ENCODE peak calls at places on chromosomes 11 and 22, in six cellular contexts. One of them, this sample, is unnamed.

GRCh38 chr11:45383229-45383628 is 97.1 kb upstream of the SYT13 start:
- DNase-seq in transverse colon: no peak
- DNase-seq in lower leg skin: no peak
- DNase-seq in HFF-Myc: no peak
- DNase-seq in fibroblast of the aortic adventitia: peak; percentile 16
- DNase-seq in pancreas: no peak
- DNase-seq in this sample: peak; percentile 45

GRCh38 chr11:111120691-111121090 is 124.8 kb upstream of the POU2AF2 start:
- DNase-seq in transverse colon: no peak
- DNase-seq in lower leg skin: no peak
- DNase-seq in HFF-Myc: no peak
- DNase-seq in fibroblast of the aortic adventitia: no peak
- DNase-seq in pancreas: no peak
- DNase-seq in this sample: no peak

GRCh38 chr11:101915811-101916291 is 471 bp downstream of the ANGPTL5 start:
- DNase-seq in transverse colon: no peak
- DNase-seq in lower leg skin: no peak
- DNase-seq in HFF-Myc: no peak
- DNase-seq in fibroblast of the aortic adventitia: peak; percentile 49
- DNase-seq in pancreas: no peak
- DNase-seq in this sample: no peak

GRCh38 chr11:4092031-4092430 is 2.6 kb upstream of the RRM1 start:
- DNase-seq in transverse colon: no peak
- DNase-seq in lower leg skin: no peak
- DNase-seq in HFF-Myc: no peak
- DNase-seq in fibroblast of the aortic adventitia: no peak
- DNase-seq in pancreas: no peak
- DNase-seq in this sample: no peak

GRCh38 chr11:19253149-19253540 is 12.4 kb upstream of the E2F8 start:
- DNase-seq in transverse colon: peak; percentile 28
- DNase-seq in lower leg skin: no peak
- DNase-seq in HFF-Myc: no peak
- DNase-seq in fibroblast of the aortic adventitia: no peak
- DNase-seq in pancreas: no peak
- DNase-seq in this sample: no peak

GRCh38 chr11:24767411-24767810 is 270.6 kb downstream of the LUZP2 start:
- DNase-seq in transverse colon: no peak
- DNase-seq in lower leg skin: no peak
- DNase-seq in HFF-Myc: no peak
- DNase-seq in fibroblast of the aortic adventitia: no peak
- DNase-seq in pancreas: no peak
- DNase-seq in this sample: no peak

GRCh38 chr11:77085652-77086051 is 17.0 kb upstream of the OMP start:
- DNase-seq in transverse colon: peak; percentile 6
- DNase-seq in lower leg skin: no peak
- DNase-seq in HFF-Myc: no peak
- DNase-seq in fibroblast of the aortic adventitia: no peak
- DNase-seq in pancreas: peak; percentile 30
- DNase-seq in this sample: no peak

GRCh38 chr11:27471067-27471587 is 1.5 kb downstream of the LGR4 start:
- DNase-seq in transverse colon: peak; percentile 27
- DNase-seq in lower leg skin: no peak
- DNase-seq in HFF-Myc: no peak
- DNase-seq in fibroblast of the aortic adventitia: no peak
- DNase-seq in pancreas: no peak
- DNase-seq in this sample: no peak

GRCh38 chr11:12086271-12087074 is 23.9 kb upstream of the MICAL2 start:
- DNase-seq in transverse colon: peak; percentile 64
- DNase-seq in lower leg skin: peak; percentile 75
- DNase-seq in HFF-Myc: peak; percentile 92
- DNase-seq in fibroblast of the aortic adventitia: peak; percentile 92
- DNase-seq in pancreas: no peak
- DNase-seq in this sample: peak; percentile 74

GRCh38 chr11:62402226-62402625 is 16.6 kb upstream of the SCGB1A1 start:
- DNase-seq in transverse colon: peak; percentile 49
- DNase-seq in lower leg skin: no peak
- DNase-seq in HFF-Myc: no peak
- DNase-seq in fibroblast of the aortic adventitia: peak; percentile 45
- DNase-seq in pancreas: peak; percentile 41
- DNase-seq in this sample: peak; percentile 33

GRCh38 chr11:62546937-62547625 is 475 bp upstream of the AHNAK start:
- DNase-seq in transverse colon: peak; percentile 54
- DNase-seq in lower leg skin: no peak
- DNase-seq in HFF-Myc: no peak
- DNase-seq in fibroblast of the aortic adventitia: peak; percentile 37
- DNase-seq in pancreas: no peak
- DNase-seq in this sample: peak; percentile 57

GRCh38 chr11:133794205-133794604 is 51.1 kb downstream of the SPATA19 start:
- DNase-seq in transverse colon: no peak
- DNase-seq in lower leg skin: no peak
- DNase-seq in HFF-Myc: no peak
- DNase-seq in fibroblast of the aortic adventitia: no peak
- DNase-seq in pancreas: no peak
- DNase-seq in this sample: no peak

GRCh38 chr22:45895436-45896152 is 81.4 kb downstream of the WNT7B start:
- DNase-seq in transverse colon: no peak
- DNase-seq in lower leg skin: no peak
- DNase-seq in HFF-Myc: no peak
- DNase-seq in fibroblast of the aortic adventitia: no peak
- DNase-seq in pancreas: peak; percentile 33
- DNase-seq in this sample: no peak

DNA sequence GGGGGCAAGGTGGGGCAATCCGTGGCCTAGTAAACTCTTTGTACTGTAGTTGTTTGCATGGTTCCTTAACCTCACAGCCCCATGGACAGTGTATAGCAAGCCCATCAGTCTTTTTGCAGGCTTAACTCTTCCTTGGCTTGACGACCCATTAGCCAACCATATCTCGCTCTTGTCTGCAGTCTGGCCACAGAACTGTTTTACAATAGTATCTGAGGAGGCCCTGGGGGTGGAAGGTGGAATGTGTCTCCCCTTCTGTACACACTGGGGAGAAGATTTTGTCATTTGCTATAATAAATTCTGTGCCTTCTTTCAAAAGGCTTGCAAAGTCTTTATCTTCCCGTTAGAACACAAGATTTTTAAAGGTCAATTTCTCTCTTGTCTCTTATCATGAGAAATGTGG is 190.3 kb upstream of the NARS2 start:
- DNase-seq in transverse colon: no peak
- DNase-seq in lower leg skin: no peak
- DNase-seq in HFF-Myc: no peak
- DNase-seq in fibroblast of the aortic adventitia: peak; percentile 22
- DNase-seq in pancreas: no peak
- DNase-seq in this sample: no peak
- H3K4me3 ChIP-seq in transverse colon: no peak overlapping the region
- H3K4me3 ChIP-seq in lower leg skin: no peak overlapping the region
- H3K4me3 ChIP-seq in HFF-Myc: no peak overlapping the region
- H3K4me3 ChIP-seq in fibroblast of the aortic adventitia: no peak overlapping the region
- H3K4me3 ChIP-seq in pancreas: no peak overlapping the region
- H3K4me3 ChIP-seq in this sample: no peak overlapping the region

DNA sequence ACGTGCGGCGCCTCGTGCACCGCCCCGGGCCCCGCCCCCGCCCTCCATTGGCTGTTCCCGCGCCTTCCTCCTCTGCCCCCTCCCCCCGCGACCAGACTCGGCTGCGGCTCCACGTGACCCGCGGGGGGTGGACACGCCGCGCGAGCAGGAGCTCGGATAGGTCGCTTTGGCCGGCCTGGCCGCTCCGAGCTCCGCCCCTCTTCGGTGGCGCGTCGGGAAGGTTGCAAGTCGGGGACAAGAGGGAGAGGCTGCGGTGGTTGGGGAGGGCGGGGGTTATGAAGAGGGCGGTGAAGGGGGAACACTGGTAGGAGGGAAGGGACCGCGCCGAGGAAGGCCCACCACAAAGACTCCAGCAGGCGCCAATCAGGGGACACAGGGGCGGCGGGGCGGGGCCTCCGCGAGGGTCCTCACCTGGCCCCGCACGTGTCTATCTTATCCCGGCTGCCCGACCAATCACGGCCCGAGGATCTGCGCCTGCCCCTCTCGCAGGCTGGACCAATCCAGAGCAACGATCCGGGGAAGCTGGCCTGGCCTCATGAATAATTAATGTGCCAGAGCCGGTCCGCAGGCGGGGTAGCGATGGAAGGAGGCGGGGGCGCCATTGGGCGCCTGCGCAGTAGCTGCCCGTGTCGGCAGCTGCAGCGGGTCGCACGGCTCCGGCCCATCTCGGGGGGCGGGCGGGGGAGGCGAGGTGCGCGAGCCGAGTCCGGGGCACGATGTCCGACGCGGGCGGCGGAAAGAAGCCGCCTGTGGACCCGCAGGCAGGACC is at the start of gene TEF:
- DNase-seq in transverse colon: peak; percentile 99
- DNase-seq in lower leg skin: peak; percentile 99
- DNase-seq in HFF-Myc: peak; percentile 92
- DNase-seq in fibroblast of the aortic adventitia: peak; percentile 99
- DNase-seq in pancreas: peak; percentile 100
- DNase-seq in this sample: peak; percentile 98
- H3K4me3 ChIP-seq in transverse colon: peak within 1 kb of the TSS; percentile 97
- H3K4me3 ChIP-seq in lower leg skin: peak within 1 kb of the TSS; percentile 63
- H3K4me3 ChIP-seq in HFF-Myc: peak within 1 kb of the TSS; percentile 62
- H3K4me3 ChIP-seq in fibroblast of the aortic adventitia: peak within 1 kb of the TSS; percentile 84
- H3K4me3 ChIP-seq in pancreas: peak within 1 kb of the TSS; percentile 80
- H3K4me3 ChIP-seq in this sample: peak within 1 kb of the TSS; percentile 69

GRCh38 chr22:19705181-19705934 is 8.9 kb upstream of the SEPTIN5 start:
- DNase-seq in transverse colon: no peak
- DNase-seq in lower leg skin: no peak
- DNase-seq in HFF-Myc: no peak
- DNase-seq in fibroblast of the aortic adventitia: no peak
- DNase-seq in pancreas: peak; percentile 40
- DNase-seq in this sample: no peak
- H3K4me3 ChIP-seq in transverse colon: no peak overlapping the region
- H3K4me3 ChIP-seq in lower leg skin: no peak overlapping the region
- H3K4me3 ChIP-seq in HFF-Myc: no peak overlapping the region
- H3K4me3 ChIP-seq in fibroblast of the aortic adventitia: no peak overlapping the region
- H3K4me3 ChIP-seq in pancreas: no peak overlapping the region
- H3K4me3 ChIP-seq in this sample: no peak overlapping the region

GRCh38 chr11:64725601-64726139 is 2.7 kb upstream of the NRXN2 start:
- DNase-seq in transverse colon: no peak
- DNase-seq in lower leg skin: no peak
- DNase-seq in HFF-Myc: no peak
- DNase-seq in fibroblast of the aortic adventitia: no peak
- DNase-seq in pancreas: no peak
- DNase-seq in this sample: no peak
- H3K4me3 ChIP-seq in transverse colon: no peak overlapping the region
- H3K4me3 ChIP-seq in lower leg skin: no peak overlapping the region
- H3K4me3 ChIP-seq in HFF-Myc: no peak overlapping the region
- H3K4me3 ChIP-seq in fibroblast of the aortic adventitia: no peak overlapping the region
- H3K4me3 ChIP-seq in pancreas: no peak overlapping the region
- H3K4me3 ChIP-seq in this sample: no peak overlapping the region

GRCh38 chr11:94924074-94925031 is 49.0 kb downstream of the CWC15 start:
- DNase-seq in transverse colon: no peak
- DNase-seq in lower leg skin: no peak
- DNase-seq in HFF-Myc: no peak
- DNase-seq in fibroblast of the aortic adventitia: no peak
- DNase-seq in pancreas: no peak
- DNase-seq in this sample: no peak
- H3K4me3 ChIP-seq in transverse colon: no peak overlapping the region
- H3K4me3 ChIP-seq in lower leg skin: no peak overlapping the region
- H3K4me3 ChIP-seq in HFF-Myc: no peak overlapping the region
- H3K4me3 ChIP-seq in fibroblast of the aortic adventitia: no peak overlapping the region
- H3K4me3 ChIP-seq in pancreas: no peak overlapping the region
- H3K4me3 ChIP-seq in this sample: no peak overlapping the region

GRCh38 chr22:37485006-37485713 is 1.0 kb downstream of the MFNG start:
- DNase-seq in transverse colon: no peak
- DNase-seq in lower leg skin: no peak
- DNase-seq in HFF-Myc: no peak
- DNase-seq in fibroblast of the aortic adventitia: no peak
- DNase-seq in pancreas: peak; percentile 73
- DNase-seq in this sample: no peak
- H3K4me3 ChIP-seq in transverse colon: peak overlapping the region; percentile 52
- H3K4me3 ChIP-seq in lower leg skin: peak overlapping the region; percentile 20
- H3K4me3 ChIP-seq in HFF-Myc: no peak overlapping the region
- H3K4me3 ChIP-seq in fibroblast of the aortic adventitia: no peak overlapping the region
- H3K4me3 ChIP-seq in pancreas: no peak overlapping the region
- H3K4me3 ChIP-seq in this sample: no peak overlapping the region

GRCh38 chr11:126159719-126160344 is 51.6 kb downstream of the RPUSD4 start:
- DNase-seq in transverse colon: no peak
- DNase-seq in lower leg skin: no peak
- DNase-seq in HFF-Myc: no peak
- DNase-seq in fibroblast of the aortic adventitia: no peak
- DNase-seq in pancreas: no peak
- DNase-seq in this sample: no peak

GRCh38 chr11:126163074-126163700 is 48.3 kb downstream of the RPUSD4 start:
- DNase-seq in transverse colon: no peak
- DNase-seq in lower leg skin: peak; percentile 77
- DNase-seq in HFF-Myc: peak; percentile 69
- DNase-seq in fibroblast of the aortic adventitia: peak; percentile 70
- DNase-seq in pancreas: no peak
- DNase-seq in this sample: peak; percentile 95

GRCh38 chr11:126160345-126161145 is 50.9 kb downstream of the RPUSD4 start:
- DNase-seq in transverse colon: no peak
- DNase-seq in lower leg skin: no peak
- DNase-seq in HFF-Myc: no peak
- DNase-seq in fibroblast of the aortic adventitia: no peak
- DNase-seq in pancreas: no peak
- DNase-seq in this sample: no peak

GRCh38 chr11:126162286-126163030 is 49.0 kb downstream of the RPUSD4 start:
- DNase-seq in transverse colon: no peak
- DNase-seq in lower leg skin: no peak
- DNase-seq in HFF-Myc: no peak
- DNase-seq in fibroblast of the aortic adventitia: no peak
- DNase-seq in pancreas: no peak
- DNase-seq in this sample: peak; percentile 30

DNA sequence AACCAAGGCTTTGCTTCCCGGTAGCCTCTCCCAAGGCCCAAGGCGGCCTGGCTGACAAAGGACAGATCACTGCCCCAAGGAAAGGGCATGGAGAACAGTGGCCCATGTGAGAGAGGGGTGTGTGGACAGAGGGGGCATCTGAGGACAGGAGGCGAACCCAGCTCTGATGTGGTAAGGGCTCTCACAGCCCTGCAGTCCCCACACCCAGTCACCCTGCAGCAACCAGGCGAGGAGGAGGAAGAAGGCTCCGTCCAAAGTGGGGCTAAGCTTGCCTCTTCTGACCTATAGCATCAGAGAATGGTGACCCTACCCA is 50.3 kb downstream of the RPUSD4 start:
- DNase-seq in transverse colon: no peak
- DNase-seq in lower leg skin: no peak
- DNase-seq in HFF-Myc: no peak
- DNase-seq in fibroblast of the aortic adventitia: no peak
- DNase-seq in pancreas: no peak
- DNase-seq in this sample: no peak
- H3K4me3 ChIP-seq in transverse colon: no peak overlapping the region
- H3K4me3 ChIP-seq in lower leg skin: no peak overlapping the region
- H3K4me3 ChIP-seq in HFF-Myc: no peak overlapping the region
- H3K4me3 ChIP-seq in fibroblast of the aortic adventitia: no peak overlapping the region
- H3K4me3 ChIP-seq in pancreas: no peak overlapping the region
- H3K4me3 ChIP-seq in this sample: no peak overlapping the region

GRCh38 chr11:116775975-116776374 is 3.2 kb upstream of the BUD13 start:
- DNase-seq in transverse colon: no peak
- DNase-seq in lower leg skin: no peak
- DNase-seq in HFF-Myc: no peak
- DNase-seq in fibroblast of the aortic adventitia: no peak
- DNase-seq in pancreas: no peak
- DNase-seq in this sample: no peak
- H3K4me3 ChIP-seq in transverse colon: no peak overlapping the region
- H3K4me3 ChIP-seq in lower leg skin: no peak overlapping the region
- H3K4me3 ChIP-seq in HFF-Myc: no peak overlapping the region
- H3K4me3 ChIP-seq in fibroblast of the aortic adventitia: no peak overlapping the region
- H3K4me3 ChIP-seq in pancreas: no peak overlapping the region
- H3K4me3 ChIP-seq in this sample: no peak overlapping the region

This sample was measured in MG63.